ENCODE peak calls at places on chromosome 4, in nine cellular contexts. Z is Peyer's patch, H is astrocyte, Q is GM12865, P is heart right ventricle, S is left ventricle myocardium inferior, V is cardiac muscle cell, W is HFFc6, D is adrenal gland. K is an unnamed sample.

GRCh38 chr4:163776961-163777360 is 282.5 kb downstream of the TMA16 start:
- DNase-seq in Z (no peak), H (peak; percentile 6), Q (no peak), P (no peak), S (no peak), V (no peak), W (no peak), D (no peak), K (no peak)

GRCh38 chr4:24550773-24551172 is 33.6 kb downstream of the DHX15 start:
- DNase-seq in Z (no peak), H (no peak), Q (no peak), P (no peak), S (no peak), V (no peak), W (no peak), D (no peak), K (no peak)

GRCh38 chr4:185950891-185951290 is 118.1 kb upstream of the TLR3 start:
- DNase-seq in Z (no peak), H (peak; percentile 68), Q (no peak), P (no peak), S (no peak), V (no peak), W (no peak), D (no peak), K (no peak)

GRCh38 chr4:91064157-91064853 is 937.1 kb downstream of the CCSER1 start:
- DNase-seq in Z (no peak), H (peak; percentile 16), Q (no peak), P (peak; percentile 6), S (no peak), V (peak; percentile 76), W (no peak), D (peak; percentile 22), K (no peak)

GRCh38 chr4:40405194-40405593 is 70.1 kb downstream of the CHRNA9 start:
- DNase-seq in Z (no peak), H (no peak), Q (no peak), P (no peak), S (no peak), V (no peak), W (no peak), D (no peak), K (no peak)

GRCh38 chr4:140141196-140141845 is 12.7 kb downstream of the MAML3 start:
- DNase-seq in Z (no peak), H (no peak), Q (no peak), P (no peak), S (no peak), V (no peak), W (no peak), D (no peak), K (no peak)

GRCh38 chr4:47075241-47075640 is 43.9 kb downstream of the GABRB1 start:
- DNase-seq in Z (no peak), H (peak; percentile 58), Q (no peak), P (no peak), S (no peak), V (no peak), W (no peak), D (no peak), K (no peak)

GRCh38 chr4:27917381-27917780 is 1056.7 kb downstream of the STIM2 start:
- DNase-seq in Z (no peak), H (no peak), Q (no peak), P (no peak), S (no peak), V (peak; percentile 0), W (no peak), D (no peak), K (no peak)

GRCh38 chr4:112120021-112120420 is 25.2 kb upstream of the FAM241A start:
- DNase-seq in Z (no peak), H (no peak), Q (no peak), P (no peak), S (no peak), V (no peak), W (no peak), D (no peak), K (no peak)

GRCh38 chr4:145230726-145231125 is 50.3 kb upstream of the OTUD4 start:
- DNase-seq in Z (no peak), H (peak; percentile 49), Q (no peak), P (no peak), S (no peak), V (no peak), W (peak; percentile 19), D (no peak), K (no peak)

GRCh38 chr4:152990471-152991131 is 54.5 kb downstream of the FHDC1 start:
- DNase-seq in Z (no peak), H (no peak), Q (no peak), P (no peak), S (no peak), V (no peak), W (no peak), D (no peak), K (no peak)

GRCh38 chr4:120406960-120407359 is 340.3 kb upstream of the MAD2L1 start:
- DNase-seq in Z (no peak), H (no peak), Q (no peak), P (no peak), S (no peak), V (no peak), W (no peak), D (no peak), K (no peak)

GRCh38 chr4:185480016-185480732 is 8.6 kb upstream of the CCDC110 start:
- DNase-seq in Z (no peak), H (no peak), Q (peak; percentile 44), P (no peak), S (no peak), V (no peak), W (no peak), D (no peak), K (no peak)

GRCh38 chr4:83858121-83858520 is 322.2 kb downstream of the GPAT3 start:
- DNase-seq in Z (no peak), H (no peak), Q (no peak), P (no peak), S (no peak), V (no peak), W (peak; percentile 31), D (no peak), K (no peak)

GRCh38 chr4:83850435-83850834 is 314.5 kb downstream of the GPAT3 start:
- DNase-seq in Z (no peak), H (peak; percentile 76), Q (no peak), P (no peak), S (no peak), V (peak; percentile 5), W (peak; percentile 50), D (no peak), K (no peak)

GRCh38 chr4:83852085-83852451 is 316.2 kb downstream of the GPAT3 start:
- DNase-seq in Z (no peak), H (peak; percentile 88), Q (no peak), P (no peak), S (no peak), V (no peak), W (peak; percentile 86), D (no peak), K (no peak)

GRCh38 chr4:83851261-83852084 is 315.6 kb downstream of the GPAT3 start:
- DNase-seq in Z (no peak), H (peak; percentile 81), Q (no peak), P (no peak), S (no peak), V (peak; percentile 5), W (peak; percentile 53), D (no peak), K (no peak)

DNA sequence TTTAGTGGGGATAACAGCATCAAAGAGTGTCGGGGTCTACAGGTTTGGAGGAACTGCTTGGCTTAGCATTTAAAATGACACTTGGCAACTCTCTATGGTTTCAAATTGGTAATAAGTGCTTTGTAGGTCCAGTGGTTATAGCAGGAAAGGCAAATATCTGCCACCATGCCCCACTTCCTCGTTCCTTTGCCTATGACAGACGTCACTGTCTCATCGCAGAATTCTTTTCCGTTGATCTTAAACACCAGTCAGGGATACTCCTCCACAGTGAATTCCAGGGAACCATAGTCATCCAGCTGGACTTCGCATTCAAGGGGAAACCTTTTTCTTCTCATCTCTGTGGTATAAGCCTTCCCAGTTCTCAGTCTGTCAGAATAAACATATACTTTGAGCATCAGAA is 319.1 kb downstream of the GPAT3 start:
- DNase-seq in Z (no peak), H (peak; percentile 99), Q (no peak), P (no peak), S (no peak), V (no peak), W (peak; percentile 95), D (no peak), K (no peak)
- TF ChIP-seq CTCF in Z (no peak), H (no peak), Q (no peak), P (no peak), S (no peak), V (no peak), W (no peak), D (no peak), K (no peak)

GRCh38 chr4:87053802-87054767 is 119.3 kb downstream of the AFF1 start:
- DNase-seq in Z (no peak), H (no peak), Q (no peak), P (no peak), S (no peak), V (no peak), W (no peak), D (no peak), K (no peak)
- TF ChIP-seq CTCF in Z (no peak), H (no peak), Q (no peak), P (no peak), S (peak; percentile 28), V (no peak), W (no peak), D (no peak), K (no peak)

DNA sequence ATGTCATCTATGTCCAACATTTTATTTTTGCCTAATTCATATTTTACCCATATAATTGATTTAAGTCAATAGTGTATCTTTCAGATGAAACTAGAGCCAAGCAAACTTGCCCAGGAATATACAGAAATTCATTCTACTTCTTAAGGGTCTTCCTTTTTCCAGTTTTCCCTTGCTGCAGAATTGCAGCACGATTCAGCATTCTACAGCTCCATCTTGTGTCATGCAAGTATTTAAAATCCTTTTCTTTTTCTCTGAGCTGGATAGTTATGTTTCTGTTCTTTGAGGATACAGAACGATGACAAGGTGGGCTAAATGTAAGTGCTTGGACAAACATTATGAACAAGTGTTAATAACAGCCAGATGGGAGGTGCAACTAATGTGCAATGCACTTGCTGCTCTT is 1821.8 kb downstream of the ARAP2 start:
- DNase-seq in Z (no peak), H (no peak), Q (no peak), P (no peak), S (no peak), V (no peak), W (peak; percentile 3), D (no peak), K (no peak)
- TF ChIP-seq CTCF in Z (no peak), H (no peak), Q (no peak), P (no peak), S (no peak), V (peak; percentile 27), W (peak; percentile 22), D (no peak), K (no peak)

DNA sequence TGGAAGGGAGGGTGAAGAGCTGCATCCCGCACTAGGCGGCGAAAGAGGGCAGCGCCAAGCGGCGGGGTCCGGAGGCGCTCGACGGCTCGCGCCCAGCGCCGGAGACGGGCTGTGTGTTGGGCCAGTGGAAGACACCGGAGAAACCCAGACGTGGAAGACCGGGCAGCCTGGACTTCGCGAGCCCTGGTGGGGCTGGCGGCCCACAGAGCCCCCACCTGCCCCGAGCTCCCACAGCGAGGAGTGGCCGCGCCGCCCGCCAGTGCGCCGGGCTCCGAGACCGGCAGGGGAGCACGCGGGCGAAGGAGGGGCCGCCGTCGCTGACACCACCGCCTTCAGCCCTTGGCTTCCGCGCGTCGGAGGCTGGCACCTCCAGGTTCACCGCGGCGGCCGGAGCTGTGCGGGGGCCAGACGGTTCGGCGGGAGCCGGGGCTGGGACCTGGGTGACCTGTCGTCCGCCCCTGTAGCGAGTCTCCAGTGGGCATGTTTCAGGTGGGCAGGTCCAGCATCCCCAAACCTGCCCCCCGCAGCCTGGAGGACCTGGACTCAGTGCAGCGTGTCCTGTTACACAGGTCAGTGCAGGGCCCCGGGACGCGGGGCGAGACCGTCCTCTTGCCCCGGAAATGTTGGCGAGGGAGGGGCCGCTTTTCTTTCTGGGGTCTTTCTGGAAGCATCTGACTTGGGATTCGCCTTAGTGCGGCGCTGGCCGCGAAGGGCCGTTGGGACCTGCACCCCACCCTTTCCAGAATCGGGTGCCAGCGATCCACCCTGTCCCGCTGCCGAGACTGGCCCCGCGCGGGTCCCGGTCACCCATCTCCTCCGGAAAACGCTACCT is 9.6 kb upstream of the INTU start:
- DNase-seq in Z (no peak), H (peak; percentile 25), Q (no peak), P (no peak), S (peak; percentile 25), V (peak; percentile 54), W (no peak), D (peak; percentile 35), K (peak; percentile 31)
- TF ChIP-seq CTCF in Z (no peak), H (no peak), Q (no peak), P (peak; percentile 17), S (peak; percentile 23), V (peak; percentile 38), W (peak; percentile 1), D (peak; percentile 8), K (no peak)

K was measured in GM13976.